ENCODE peak calls at places on chromosomes 6 and 20, in six cellular contexts. One of them, this sample, is unnamed.

GRCh38 chr20:50592282-50593004 is 82.3 kb downstream of the PTPN1 start:
- DNase-seq in aorta: no peak
- DNase-seq in M059J: peak
- DNase-seq in transverse colon: no peak
- DNase-seq in endothelial cell: no peak
- DNase-seq in CD8-positive, alpha-beta T cell: no peak
- DNase-seq in this sample: no peak

GRCh38 chr6:70225052-70225451 is 77.8 kb downstream of the COL9A1 start:
- DNase-seq in aorta: no peak
- DNase-seq in M059J: no peak
- DNase-seq in transverse colon: no peak
- DNase-seq in endothelial cell: no peak
- DNase-seq in CD8-positive, alpha-beta T cell: no peak
- DNase-seq in this sample: no peak

GRCh38 chr6:23650676-23651075 is 475.3 kb upstream of the NRSN1 start:
- DNase-seq in aorta: no peak
- DNase-seq in M059J: no peak
- DNase-seq in transverse colon: peak
- DNase-seq in endothelial cell: no peak
- DNase-seq in CD8-positive, alpha-beta T cell: no peak
- DNase-seq in this sample: no peak

GRCh38 chr20:33575302-33575701 is 85.4 kb downstream of the CBFA2T2 start:
- DNase-seq in aorta: no peak
- DNase-seq in M059J: no peak
- DNase-seq in transverse colon: no peak
- DNase-seq in endothelial cell: no peak
- DNase-seq in CD8-positive, alpha-beta T cell: no peak
- DNase-seq in this sample: no peak

GRCh38 chr20:57656252-57656820 is 36.1 kb upstream of the ZBP1 start:
- DNase-seq in aorta: peak
- DNase-seq in M059J: no peak
- DNase-seq in transverse colon: no peak
- DNase-seq in endothelial cell: peak
- DNase-seq in CD8-positive, alpha-beta T cell: no peak
- DNase-seq in this sample: no peak

GRCh38 chr6:167843023-167843422 is 16.3 kb downstream of the AFDN start:
- DNase-seq in aorta: no peak
- DNase-seq in M059J: no peak
- DNase-seq in transverse colon: no peak
- DNase-seq in endothelial cell: no peak
- DNase-seq in CD8-positive, alpha-beta T cell: no peak
- DNase-seq in this sample: no peak

GRCh38 chr20:58811334-58811733 is 39.4 kb downstream of the GNAS-AS1 start:
- DNase-seq in aorta: no peak
- DNase-seq in M059J: no peak
- DNase-seq in transverse colon: no peak
- DNase-seq in endothelial cell: no peak
- DNase-seq in CD8-positive, alpha-beta T cell: no peak
- DNase-seq in this sample: no peak

GRCh38 chr6:128098000-128098581 is 197.2 kb upstream of the THEMIS start:
- DNase-seq in aorta: no peak
- DNase-seq in M059J: peak
- DNase-seq in transverse colon: no peak
- DNase-seq in endothelial cell: no peak
- DNase-seq in CD8-positive, alpha-beta T cell: no peak
- DNase-seq in this sample: no peak

GRCh38 chr20:44802702-44803101 is 7.6 kb downstream of the RIMS4 start:
- DNase-seq in aorta: no peak
- DNase-seq in M059J: no peak
- DNase-seq in transverse colon: no peak
- DNase-seq in endothelial cell: no peak
- DNase-seq in CD8-positive, alpha-beta T cell: no peak
- DNase-seq in this sample: no peak

GRCh38 chr6:141110486-141110885 is 1022.2 kb upstream of the GJE1 start:
- DNase-seq in aorta: no peak
- DNase-seq in M059J: peak
- DNase-seq in transverse colon: no peak
- DNase-seq in endothelial cell: no peak
- DNase-seq in CD8-positive, alpha-beta T cell: no peak
- DNase-seq in this sample: no peak

GRCh38 chr6:139452176-139452876 is 77.9 kb upstream of the CITED2 start:
- DNase-seq in aorta: no peak
- DNase-seq in M059J: no peak
- DNase-seq in transverse colon: no peak
- DNase-seq in endothelial cell: no peak
- DNase-seq in CD8-positive, alpha-beta T cell: no peak
- DNase-seq in this sample: no peak

GRCh38 chr6:41675176-41675767 is 37.0 kb downstream of the MDFI start:
- DNase-seq in aorta: peak
- DNase-seq in M059J: no peak
- DNase-seq in transverse colon: no peak
- DNase-seq in endothelial cell: no peak
- DNase-seq in CD8-positive, alpha-beta T cell: no peak
- DNase-seq in this sample: no peak

GRCh38 chr20:63095718-63096654 is 89.2 kb upstream of the BHLHE23 start:
- DNase-seq in aorta: peak
- DNase-seq in M059J: no peak
- DNase-seq in transverse colon: peak
- DNase-seq in endothelial cell: no peak
- DNase-seq in CD8-positive, alpha-beta T cell: no peak
- DNase-seq in this sample: peak

GRCh38 chr6:16539086-16539931 is 222.0 kb downstream of the ATXN1 start:
- DNase-seq in aorta: no peak
- DNase-seq in M059J: no peak
- DNase-seq in transverse colon: no peak
- DNase-seq in endothelial cell: no peak
- DNase-seq in CD8-positive, alpha-beta T cell: no peak
- DNase-seq in this sample: no peak

GRCh38 chr20:11687546-11688292 is 230.0 kb upstream of the BTBD3 start:
- DNase-seq in aorta: no peak
- DNase-seq in M059J: peak
- DNase-seq in transverse colon: no peak
- DNase-seq in endothelial cell: no peak
- DNase-seq in CD8-positive, alpha-beta T cell: no peak
- DNase-seq in this sample: peak

This sample was measured in LoVo.